ENCODE peak calls at places on chromosomes 7 and 10, in ten cellular contexts. One of them, this sample, is unnamed.

GRCh38 chr10:129063877-129064276 is 403.2 kb upstream of the MGMT start:
- DNase-seq in posterior cingulate gyrus: no peak
- DNase-seq in nucleus accumbens: no peak
- DNase-seq in iPS DF 6.9: no peak
- DNase-seq in EL: no peak
- DNase-seq in GM04504: no peak
- DNase-seq in transverse colon: no peak
- DNase-seq in RPMI8226: no peak
- DNase-seq in NCI-H1436: no peak
- DNase-seq in tibial artery: no peak
- DNase-seq in this sample: no peak

GRCh38 chr10:14560274-14560673 is 214.4 kb downstream of the FAM107B start:
- DNase-seq in iPS DF 6.9: no peak
- DNase-seq in nucleus accumbens: no peak
- DNase-seq in GM04504: no peak
- DNase-seq in NCI-H1436: no peak
- DNase-seq in tibial artery: no peak
- DNase-seq in EL: peak
- DNase-seq in posterior cingulate gyrus: no peak
- DNase-seq in transverse colon: no peak
- DNase-seq in RPMI8226: no peak
- DNase-seq in this sample: peak

GRCh38 chr7:157250605-157251228 is 86.1 kb upstream of the DNAJB6 start:
- DNase-seq in iPS DF 6.9: peak
- DNase-seq in transverse colon: peak
- DNase-seq in tibial artery: no peak
- DNase-seq in posterior cingulate gyrus: no peak
- DNase-seq in RPMI8226: peak
- DNase-seq in NCI-H1436: peak
- DNase-seq in EL: peak
- DNase-seq in nucleus accumbens: no peak
- DNase-seq in GM04504: peak
- DNase-seq in this sample: peak

GRCh38 chr10:32377458-32378370 is 30.8 kb upstream of the EPC1 start:
- DNase-seq in EL: peak
- DNase-seq in tibial artery: no peak
- DNase-seq in nucleus accumbens: no peak
- DNase-seq in GM04504: no peak
- DNase-seq in transverse colon: peak
- DNase-seq in iPS DF 6.9: no peak
- DNase-seq in RPMI8226: peak
- DNase-seq in posterior cingulate gyrus: no peak
- DNase-seq in NCI-H1436: no peak
- DNase-seq in this sample: peak

GRCh38 chr10:94224656-94225055 is 138.1 kb downstream of the NOC3L start:
- DNase-seq in posterior cingulate gyrus: no peak
- DNase-seq in transverse colon: no peak
- DNase-seq in GM04504: no peak
- DNase-seq in EL: peak
- DNase-seq in NCI-H1436: no peak
- DNase-seq in iPS DF 6.9: no peak
- DNase-seq in tibial artery: no peak
- DNase-seq in nucleus accumbens: no peak
- DNase-seq in RPMI8226: no peak
- DNase-seq in this sample: peak

GRCh38 chr7:102306916-102307677 is 20.4 kb downstream of the SH2B2 start:
- DNase-seq in posterior cingulate gyrus: no peak
- DNase-seq in iPS DF 6.9: no peak
- DNase-seq in EL: peak
- DNase-seq in GM04504: no peak
- DNase-seq in nucleus accumbens: peak
- DNase-seq in transverse colon: peak
- DNase-seq in tibial artery: peak
- DNase-seq in RPMI8226: peak
- DNase-seq in NCI-H1436: peak
- DNase-seq in this sample: peak

GRCh38 chr7:23470290-23471089 is at the start of gene IGF2BP3:
- DNase-seq in EL: peak
- DNase-seq in RPMI8226: peak
- DNase-seq in posterior cingulate gyrus: no peak
- DNase-seq in GM04504: peak
- DNase-seq in nucleus accumbens: no peak
- DNase-seq in tibial artery: no peak
- DNase-seq in NCI-H1436: peak
- DNase-seq in iPS DF 6.9: peak
- DNase-seq in transverse colon: peak
- DNase-seq in this sample: peak

GRCh38 chr7:157432957-157433576 is 96.3 kb downstream of the DNAJB6 start:
- DNase-seq in RPMI8226: peak
- DNase-seq in transverse colon: peak
- DNase-seq in tibial artery: no peak
- DNase-seq in nucleus accumbens: no peak
- DNase-seq in GM04504: no peak
- DNase-seq in iPS DF 6.9: no peak
- DNase-seq in NCI-H1436: peak
- DNase-seq in EL: peak
- DNase-seq in posterior cingulate gyrus: peak
- DNase-seq in this sample: peak

GRCh38 chr10:68924593-68924992 is 23.5 kb downstream of the DDX50 start:
- DNase-seq in GM04504: no peak
- DNase-seq in EL: no peak
- DNase-seq in RPMI8226: no peak
- DNase-seq in posterior cingulate gyrus: no peak
- DNase-seq in NCI-H1436: no peak
- DNase-seq in tibial artery: no peak
- DNase-seq in transverse colon: no peak
- DNase-seq in nucleus accumbens: no peak
- DNase-seq in iPS DF 6.9: no peak
- DNase-seq in this sample: no peak

GRCh38 chr7:1400351-1400750 is 58.9 kb downstream of the MICALL2 start:
- DNase-seq in tibial artery: no peak
- DNase-seq in transverse colon: no peak
- DNase-seq in EL: no peak
- DNase-seq in iPS DF 6.9: no peak
- DNase-seq in NCI-H1436: no peak
- DNase-seq in posterior cingulate gyrus: no peak
- DNase-seq in nucleus accumbens: no peak
- DNase-seq in GM04504: no peak
- DNase-seq in RPMI8226: no peak
- DNase-seq in this sample: no peak

GRCh38 chr7:152735443-152736004 is 24.0 kb upstream of the ACTR3B start:
- DNase-seq in iPS DF 6.9: no peak
- DNase-seq in GM04504: no peak
- DNase-seq in NCI-H1436: no peak
- DNase-seq in nucleus accumbens: no peak
- DNase-seq in posterior cingulate gyrus: no peak
- DNase-seq in RPMI8226: no peak
- DNase-seq in transverse colon: no peak
- DNase-seq in tibial artery: no peak
- DNase-seq in EL: peak
- DNase-seq in this sample: no peak

GRCh38 chr10:2210083-2210482 is 472.8 kb upstream of the ADARB2 start:
- DNase-seq in nucleus accumbens: no peak
- DNase-seq in posterior cingulate gyrus: no peak
- DNase-seq in RPMI8226: no peak
- DNase-seq in NCI-H1436: no peak
- DNase-seq in transverse colon: no peak
- DNase-seq in EL: no peak
- DNase-seq in GM04504: no peak
- DNase-seq in iPS DF 6.9: no peak
- DNase-seq in tibial artery: no peak
- DNase-seq in this sample: no peak

GRCh38 chr7:116560021-116560970 is 35.5 kb downstream of the CAV1 start:
- DNase-seq in NCI-H1436: no peak
- DNase-seq in posterior cingulate gyrus: no peak
- DNase-seq in RPMI8226: no peak
- DNase-seq in transverse colon: no peak
- DNase-seq in tibial artery: no peak
- DNase-seq in iPS DF 6.9: no peak
- DNase-seq in EL: no peak
- DNase-seq in GM04504: no peak
- DNase-seq in nucleus accumbens: no peak
- DNase-seq in this sample: no peak

GRCh38 chr10:109773288-109773687 is 150.0 kb downstream of the XPNPEP1 start:
- DNase-seq in transverse colon: no peak
- DNase-seq in nucleus accumbens: no peak
- DNase-seq in tibial artery: no peak
- DNase-seq in iPS DF 6.9: no peak
- DNase-seq in posterior cingulate gyrus: no peak
- DNase-seq in NCI-H1436: no peak
- DNase-seq in EL: no peak
- DNase-seq in RPMI8226: no peak
- DNase-seq in GM04504: no peak
- DNase-seq in this sample: no peak

GRCh38 chr10:84310470-84310869 is 17.9 kb upstream of the CCSER2 start:
- DNase-seq in NCI-H1436: no peak
- DNase-seq in GM04504: no peak
- DNase-seq in transverse colon: no peak
- DNase-seq in posterior cingulate gyrus: no peak
- DNase-seq in tibial artery: no peak
- DNase-seq in RPMI8226: no peak
- DNase-seq in iPS DF 6.9: no peak
- DNase-seq in EL: peak
- DNase-seq in nucleus accumbens: no peak
- DNase-seq in this sample: peak

GRCh38 chr10:127527891-127528290 is 21.2 kb upstream of the NPS start:
- DNase-seq in RPMI8226: no peak
- DNase-seq in posterior cingulate gyrus: peak
- DNase-seq in GM04504: no peak
- DNase-seq in tibial artery: no peak
- DNase-seq in iPS DF 6.9: no peak
- DNase-seq in NCI-H1436: no peak
- DNase-seq in EL: no peak
- DNase-seq in transverse colon: no peak
- DNase-seq in nucleus accumbens: peak
- DNase-seq in this sample: no peak

GRCh38 chr7:151181011-151181431 is 6.0 kb downstream of the ASB10 start:
- DNase-seq in RPMI8226: no peak
- DNase-seq in nucleus accumbens: no peak
- DNase-seq in GM04504: no peak
- DNase-seq in tibial artery: no peak
- DNase-seq in posterior cingulate gyrus: no peak
- DNase-seq in iPS DF 6.9: no peak
- DNase-seq in EL: no peak
- DNase-seq in NCI-H1436: no peak
- DNase-seq in transverse colon: no peak
- DNase-seq in this sample: no peak

This sample was measured in ACHN.